ENCODE peak calls at places on chromosomes 7 and 10, in seven cellular contexts. D is H9, C is OCI-LY7, G is fibroblast of lung, F is spleen, B is HCT116, S is uterus. Y is an unnamed sample.

GRCh38 chr10:61342817-61343572 is 110.2 kb downstream of the TMEM26 start:
- DNase-seq in D (no peak), F (no peak), C (no peak), B (no peak), G (no peak), S (no peak), Y (no peak)

GRCh38 chr10:48523820-48524758 is 80.8 kb downstream of the ARHGAP22 start:
- DNase-seq in G (peak; percentile 14), C (no peak), B (no peak), F (peak; percentile 62), S (no peak), D (peak; percentile 61), Y (no peak)

GRCh38 chr7:94632338-94633024 is 23.5 kb downstream of the SGCE start:
- DNase-seq in B (no peak), G (peak; percentile 79), F (no peak), D (no peak), S (no peak), C (no peak), Y (no peak)

GRCh38 chr10:119522747-119523426 is 19.6 kb downstream of the RGS10 start:
- DNase-seq in G (no peak), B (peak; percentile 99), S (no peak), C (no peak), F (peak; percentile 35), D (no peak), Y (no peak)

GRCh38 chr7:146736446-146737190 is 620.0 kb downstream of the CNTNAP2 start:
- DNase-seq in F (no peak), S (no peak), B (no peak), G (peak; percentile 15), C (no peak), D (no peak), Y (no peak)

GRCh38 chr7:90538405-90538804 is 57.7 kb upstream of the CDK14 start:
- DNase-seq in B (no peak), D (no peak), G (no peak), S (no peak), C (no peak), F (no peak), Y (no peak)

GRCh38 chr10:67971311-67971710 is 86.9 kb downstream of the SIRT1 start:
- DNase-seq in G (peak; percentile 9), S (no peak), C (no peak), D (no peak), F (no peak), B (no peak), Y (no peak)

GRCh38 chr7:1571261-1571650 is 1.4 kb upstream of the PSMG3 start:
- DNase-seq in C (no peak), S (no peak), B (no peak), G (peak; percentile 44), D (no peak), F (no peak), Y (no peak)

GRCh38 chr10:72049969-72050781 is 38.2 kb downstream of the SPOCK2 start:
- DNase-seq in F (no peak), G (no peak), D (peak; percentile 64), B (no peak), S (no peak), C (peak; percentile 13), Y (no peak)

GRCh38 chr10:7035111-7035761 is 375.6 kb downstream of the SFMBT2 start:
- DNase-seq in G (no peak), D (no peak), B (no peak), S (no peak), F (no peak), C (no peak), Y (no peak)

GRCh38 chr7:94088560-94088959 is 84.4 kb upstream of the BET1 start:
- DNase-seq in C (no peak), S (no peak), G (no peak), F (no peak), D (no peak), B (no peak), Y (no peak)

GRCh38 chr7:1533569-1534329 is 3.2 kb downstream of the MAFK start:
- DNase-seq in B (no peak), F (peak; percentile 84), C (no peak), D (no peak), S (peak; percentile 41), G (peak; percentile 80), Y (no peak)

GRCh38 chr7:47536705-47537611 is 45.0 kb downstream of the TNS3 start:
- DNase-seq in D (peak; percentile 50), F (peak; percentile 74), G (peak; percentile 76), B (no peak), C (no peak), S (peak; percentile 79), Y (peak; percentile 81)

GRCh38 chr7:13980474-13980873 is 9.0 kb downstream of the ETV1 start:
- DNase-seq in C (no peak), F (no peak), G (peak; percentile 18), B (no peak), S (no peak), D (no peak), Y (no peak)

GRCh38 chr7:133369130-133369529 is 116.3 kb downstream of the EXOC4 start:
- DNase-seq in S (no peak), F (no peak), C (no peak), G (peak; percentile 22), B (no peak), D (no peak), Y (no peak)

GRCh38 chr10:31669367-31669766 is 259.3 kb downstream of the ARHGAP12 start:
- DNase-seq in G (no peak), D (no peak), B (no peak), S (no peak), C (no peak), F (no peak), Y (no peak)

GRCh38 chr7:43431020-43431595 is 151.8 kb upstream of the STK17A start:
- DNase-seq in B (no peak), F (no peak), C (no peak), S (no peak), G (peak; percentile 4), D (no peak), Y (no peak)

GRCh38 chr10:133098426-133099124 is 10.9 kb downstream of the ADGRA1 start:
- DNase-seq in C (no peak), S (no peak), G (no peak), F (no peak), B (no peak), D (no peak), Y (no peak)

GRCh38 chr10:133097418-133097817 is 9.7 kb downstream of the ADGRA1 start:
- DNase-seq in B (no peak), G (no peak), S (no peak), F (no peak), D (no peak), C (no peak), Y (no peak)

GRCh38 chr10:133097961-133098360 is 10.2 kb downstream of the ADGRA1 start:
- DNase-seq in D (no peak), F (no peak), C (no peak), G (no peak), B (no peak), S (no peak), Y (no peak)

GRCh38 chr10:133095586-133095985 is 7.9 kb downstream of the ADGRA1 start:
- DNase-seq in S (no peak), C (no peak), F (no peak), D (no peak), G (no peak), B (no peak), Y (no peak)

DNA sequence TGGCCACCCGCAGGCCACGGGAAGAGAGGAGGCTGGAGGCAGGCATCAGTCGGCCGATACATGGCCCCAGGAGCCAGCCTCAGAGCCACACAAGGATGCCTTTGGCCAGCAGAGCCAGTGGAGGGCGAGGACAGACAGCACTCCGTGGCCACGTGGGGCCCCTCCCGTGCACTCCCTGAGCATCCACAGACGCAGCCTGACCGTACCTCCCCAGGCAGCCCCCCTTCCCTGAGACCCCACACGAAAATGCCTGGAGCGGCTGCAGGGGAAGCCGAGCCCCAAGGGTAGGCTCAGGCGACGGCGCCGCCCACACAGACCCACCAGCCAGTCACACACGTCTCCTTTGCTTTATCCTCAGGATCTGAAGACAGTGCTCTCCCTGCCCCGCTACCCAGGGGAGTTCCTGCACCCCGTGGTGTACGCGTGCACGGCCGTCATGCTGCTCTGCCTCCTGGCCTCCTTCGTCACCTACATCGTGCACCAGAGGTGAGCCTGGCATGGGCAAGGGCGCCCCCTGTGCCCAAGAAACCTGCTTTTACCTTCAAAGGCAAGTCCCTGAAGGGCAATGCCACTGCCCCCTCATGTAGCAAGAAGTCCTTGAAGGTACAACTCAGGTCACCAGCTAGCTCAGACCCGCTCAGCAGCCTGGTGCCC is 9.0 kb downstream of the ADGRA1 start:
- DNase-seq in F (no peak), D (no peak), C (no peak), G (no peak), S (no peak), B (no peak), Y (no peak)
- TF ChIP-seq CTCF in F (no peak), D (no peak), C (no peak), G (no peak), S (no peak), B (peak; percentile 27), Y (no peak)

GRCh38 chr10:12793106-12793505 is 208.4 kb downstream of the CCDC3 start:
- DNase-seq in B (no peak), C (no peak), S (no peak), D (no peak), F (no peak), G (no peak), Y (no peak)

GRCh38 chr10:12788277-12788676 is 213.2 kb downstream of the CCDC3 start:
- DNase-seq in G (no peak), S (no peak), F (no peak), C (no peak), D (no peak), B (no peak), Y (no peak)

GRCh38 chr10:12790270-12790669 is 211.2 kb downstream of the CCDC3 start:
- DNase-seq in S (no peak), F (no peak), C (no peak), D (no peak), B (no peak), G (no peak), Y (no peak)

GRCh38 chr10:12795318-12795717 is 206.2 kb downstream of the CCDC3 start:
- DNase-seq in F (no peak), S (peak; percentile 38), D (no peak), G (no peak), B (no peak), C (no peak), Y (no peak)

DNA sequence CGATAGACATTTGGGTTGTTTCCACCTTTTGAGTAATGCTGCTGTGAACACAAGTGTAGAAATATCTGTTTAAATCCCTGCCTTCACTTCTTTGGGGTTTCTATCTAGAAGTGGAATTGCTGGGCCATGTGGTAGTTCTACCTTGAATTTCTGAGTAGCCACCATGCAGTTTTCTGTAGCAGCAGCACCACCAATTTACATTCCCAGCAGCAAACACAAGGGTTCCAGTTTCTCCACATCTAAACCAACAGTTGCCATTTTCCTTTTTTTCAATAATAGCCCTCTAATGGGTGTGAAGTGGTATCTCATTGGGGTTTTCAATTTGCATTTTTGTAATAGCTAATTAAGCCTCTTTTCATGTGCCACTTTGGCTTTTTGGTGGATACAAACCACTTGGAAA is 209.8 kb downstream of the CCDC3 start:
- DNase-seq in S (no peak), B (no peak), G (no peak), C (no peak), F (no peak), D (no peak), Y (no peak)
- H3K27ac ChIP-seq in S (no peak overlapping the region), B (no peak overlapping the region), G (no peak overlapping the region), C (no peak overlapping the region), F (no peak overlapping the region), D (no peak overlapping the region), Y (no peak overlapping the region)

GRCh38 chr10:102347236-102347828 is 48.2 kb upstream of the NFKB2 start:
- DNase-seq in F (no peak), S (peak; percentile 27), G (peak; percentile 46), B (peak; percentile 68), C (peak; percentile 15), D (peak; percentile 70), Y (no peak)
- TF ChIP-seq CTCF in F (peak; percentile 41), S (peak; percentile 26), G (peak; percentile 55), B (peak; percentile 86), C (peak; percentile 62), D (peak; percentile 78), Y (peak; percentile 45)

GRCh38 chr10:79436066-79436849 is 9.2 kb downstream of the ZCCHC24 start:
- DNase-seq in S (no peak), D (no peak), F (peak; percentile 70), B (no peak), G (no peak), C (no peak), Y (peak; percentile 53)
- H3K27ac ChIP-seq in S (peak overlapping the region; percentile 95), D (no peak overlapping the region), F (peak overlapping the region; percentile 79), B (no peak overlapping the region), G (peak overlapping the region; percentile 85), C (no peak overlapping the region), Y (peak overlapping the region; percentile 75)